ENCODE peak calls at places on chromosomes 6 and 20, in five cellular contexts. One of them, this sample, is unnamed.

GRCh38 chr6:129844118-129844891 is 16.8 kb downstream of the TMEM244 start:
- DNase-seq in heart left ventricle: no peak
- DNase-seq in A549: no peak
- DNase-seq in transverse colon: no peak
- DNase-seq in gastrocnemius medialis: no peak
- DNase-seq in this sample: peak

GRCh38 chr6:14863896-14864850 is 381.7 kb upstream of the JARID2 start:
- DNase-seq in gastrocnemius medialis: no peak
- DNase-seq in transverse colon: no peak
- DNase-seq in heart left ventricle: no peak
- DNase-seq in A549: no peak
- DNase-seq in this sample: no peak

GRCh38 chr6:18371010-18371409 is 16.1 kb upstream of the RNF144B start:
- DNase-seq in heart left ventricle: no peak
- DNase-seq in A549: no peak
- DNase-seq in gastrocnemius medialis: no peak
- DNase-seq in transverse colon: no peak
- DNase-seq in this sample: no peak

GRCh38 chr20:53081916-53082863 is 110.0 kb downstream of the TSHZ2 start:
- DNase-seq in heart left ventricle: no peak
- DNase-seq in gastrocnemius medialis: no peak
- DNase-seq in transverse colon: no peak
- DNase-seq in A549: no peak
- DNase-seq in this sample: no peak

GRCh38 chr6:13484138-13484708 is 3.2 kb downstream of the GFOD1 start:
- DNase-seq in gastrocnemius medialis: no peak
- DNase-seq in heart left ventricle: no peak
- DNase-seq in transverse colon: no peak
- DNase-seq in A549: no peak
- DNase-seq in this sample: no peak

GRCh38 chr6:7166410-7167293 is 58.9 kb downstream of the RREB1 start:
- DNase-seq in A549: no peak
- DNase-seq in heart left ventricle: no peak
- DNase-seq in transverse colon: peak
- DNase-seq in gastrocnemius medialis: no peak
- DNase-seq in this sample: no peak

GRCh38 chr6:72182337-72183246 is 296.2 kb downstream of the RIMS1 start:
- DNase-seq in gastrocnemius medialis: no peak
- DNase-seq in heart left ventricle: no peak
- DNase-seq in transverse colon: peak
- DNase-seq in A549: peak
- DNase-seq in this sample: no peak

GRCh38 chr20:1783245-1783644 is 112.0 kb upstream of the SIRPA start:
- DNase-seq in heart left ventricle: no peak
- DNase-seq in transverse colon: no peak
- DNase-seq in A549: no peak
- DNase-seq in gastrocnemius medialis: no peak
- DNase-seq in this sample: no peak

GRCh38 chr6:17640477-17640917 is 40.4 kb downstream of the FAM8A1 start:
- DNase-seq in transverse colon: no peak
- DNase-seq in gastrocnemius medialis: no peak
- DNase-seq in heart left ventricle: no peak
- DNase-seq in A549: peak
- DNase-seq in this sample: no peak

DNA sequence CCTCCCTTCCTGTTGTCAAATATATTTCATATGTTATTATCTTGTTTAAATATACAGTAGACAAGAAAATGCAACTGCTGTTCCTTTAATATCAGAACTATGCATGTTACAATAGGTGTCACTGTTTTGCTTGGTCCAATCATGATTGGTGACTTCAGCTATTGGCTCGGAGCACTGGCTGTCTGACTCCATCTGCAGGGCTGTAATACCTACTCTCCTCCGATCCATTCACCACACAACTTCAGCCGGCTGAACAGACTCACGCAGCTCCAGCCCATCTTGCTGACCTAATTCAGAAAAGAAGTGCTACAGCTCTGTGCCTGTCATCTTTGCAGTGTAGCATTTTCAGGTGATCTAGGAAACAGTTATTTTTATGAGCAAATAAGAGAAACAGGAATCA is at the start of gene BTBD3:
- DNase-seq in A549: no peak
- DNase-seq in heart left ventricle: peak
- DNase-seq in transverse colon: peak
- DNase-seq in gastrocnemius medialis: peak
- DNase-seq in this sample: no peak
- TF ChIP-seq POLR2A in A549: no peak
- TF ChIP-seq POLR2A in heart left ventricle: no peak
- TF ChIP-seq POLR2A in transverse colon: peak
- TF ChIP-seq POLR2A in gastrocnemius medialis: no peak
- TF ChIP-seq POLR2A in this sample: no peak

GRCh38 chr6:89819336-89820130 is at the start of gene MDN1:
- DNase-seq in gastrocnemius medialis: peak
- DNase-seq in A549: peak
- DNase-seq in transverse colon: peak
- DNase-seq in heart left ventricle: peak
- DNase-seq in this sample: peak
- TF ChIP-seq POLR2A in gastrocnemius medialis: peak
- TF ChIP-seq POLR2A in A549: peak
- TF ChIP-seq POLR2A in transverse colon: peak
- TF ChIP-seq POLR2A in heart left ventricle: no peak
- TF ChIP-seq POLR2A in this sample: peak

GRCh38 chr20:33654680-33655161 is 7.4 kb upstream of the C20orf144 start:
- DNase-seq in A549: no peak
- DNase-seq in transverse colon: no peak
- DNase-seq in gastrocnemius medialis: no peak
- DNase-seq in heart left ventricle: no peak
- DNase-seq in this sample: no peak

GRCh38 chr20:33655164-33655563 is 7.0 kb upstream of the C20orf144 start:
- DNase-seq in A549: no peak
- DNase-seq in transverse colon: no peak
- DNase-seq in heart left ventricle: no peak
- DNase-seq in gastrocnemius medialis: no peak
- DNase-seq in this sample: no peak

GRCh38 chr20:33657704-33658095 is 4.4 kb upstream of the C20orf144 start:
- DNase-seq in heart left ventricle: no peak
- DNase-seq in transverse colon: no peak
- DNase-seq in gastrocnemius medialis: no peak
- DNase-seq in A549: no peak
- DNase-seq in this sample: no peak

GRCh38 chr20:33656783-33657703 is 5.1 kb upstream of the C20orf144 start:
- DNase-seq in heart left ventricle: no peak
- DNase-seq in transverse colon: no peak
- DNase-seq in gastrocnemius medialis: no peak
- DNase-seq in A549: no peak
- DNase-seq in this sample: no peak

DNA sequence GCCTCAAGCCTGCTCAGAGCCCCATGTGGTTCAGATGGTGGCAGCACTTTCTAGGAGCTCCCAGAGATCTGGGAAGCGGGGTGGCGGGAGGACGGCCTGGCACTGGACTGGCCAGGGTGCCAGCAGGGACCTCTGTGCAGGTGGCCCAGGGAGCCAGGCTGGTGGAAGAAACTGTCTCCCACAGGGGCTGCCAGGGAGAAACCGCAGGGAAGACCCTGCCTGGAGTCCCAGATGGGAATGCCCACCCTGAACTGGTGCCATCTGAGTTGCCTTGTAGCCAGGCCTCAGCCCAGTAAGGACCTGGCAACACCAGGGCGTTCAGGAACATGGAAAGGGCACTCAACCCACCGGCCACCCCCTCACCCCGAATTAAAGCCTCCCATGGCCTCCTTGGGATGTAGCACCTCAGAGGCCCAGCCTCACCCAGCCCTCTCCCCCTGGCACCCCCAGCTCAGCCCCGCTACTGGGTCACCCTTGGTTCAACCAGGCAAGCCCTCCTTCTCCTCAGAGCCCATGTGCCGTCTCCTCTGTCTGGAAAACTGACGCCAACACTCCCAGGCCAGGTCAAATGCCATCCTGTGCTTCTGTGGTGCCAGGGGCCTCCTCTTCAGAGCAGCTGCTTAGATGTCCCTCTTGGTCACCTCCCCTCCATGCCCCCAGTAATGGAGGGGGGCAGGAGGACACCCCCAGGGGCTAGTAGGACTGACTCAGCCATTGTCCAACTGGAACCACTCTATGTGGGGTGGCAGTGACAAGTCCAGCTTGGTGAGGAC is 5.9 kb upstream of the C20orf144 start:
- DNase-seq in transverse colon: no peak
- DNase-seq in gastrocnemius medialis: no peak
- DNase-seq in heart left ventricle: no peak
- DNase-seq in A549: no peak
- DNase-seq in this sample: no peak
- TF ChIP-seq POLR2A in transverse colon: no peak
- TF ChIP-seq POLR2A in gastrocnemius medialis: no peak
- TF ChIP-seq POLR2A in heart left ventricle: no peak
- TF ChIP-seq POLR2A in A549: no peak
- TF ChIP-seq POLR2A in this sample: peak

DNA sequence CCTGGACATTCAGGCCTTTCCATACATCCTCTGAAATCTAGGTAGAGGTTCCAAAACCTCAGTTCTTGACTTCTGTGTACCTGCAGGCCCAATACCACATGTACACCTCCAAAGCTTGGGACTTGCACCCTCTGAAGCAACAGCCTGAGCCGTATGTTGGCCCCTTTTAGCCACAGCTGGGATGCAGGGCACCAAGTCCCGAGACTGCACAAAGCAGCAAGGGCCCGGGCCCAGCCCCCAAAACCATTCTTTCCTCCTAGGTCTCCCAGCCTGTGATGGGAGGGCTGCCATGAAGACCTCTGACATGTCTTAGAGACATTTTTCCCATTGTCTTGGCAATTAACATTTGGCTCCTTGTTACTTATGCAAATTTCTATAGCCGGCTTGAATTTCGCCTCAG is 107.4 kb upstream of the FRMD1 start:
- DNase-seq in heart left ventricle: no peak
- DNase-seq in transverse colon: no peak
- DNase-seq in gastrocnemius medialis: no peak
- DNase-seq in A549: no peak
- DNase-seq in this sample: no peak
- TF ChIP-seq POLR2A in heart left ventricle: no peak
- TF ChIP-seq POLR2A in transverse colon: no peak
- TF ChIP-seq POLR2A in gastrocnemius medialis: no peak
- TF ChIP-seq POLR2A in A549: no peak
- TF ChIP-seq POLR2A in this sample: no peak

GRCh38 chr6:35727206-35727934 is 9.5 kb upstream of the ARMC12 start:
- DNase-seq in heart left ventricle: peak
- DNase-seq in gastrocnemius medialis: peak
- DNase-seq in A549: peak
- DNase-seq in transverse colon: peak
- DNase-seq in this sample: peak
- TF ChIP-seq POLR2A in heart left ventricle: no peak
- TF ChIP-seq POLR2A in gastrocnemius medialis: no peak
- TF ChIP-seq POLR2A in A549: no peak
- TF ChIP-seq POLR2A in transverse colon: no peak
- TF ChIP-seq POLR2A in this sample: no peak

GRCh38 chr20:32357869-32358631 is at the start of gene ASXL1:
- DNase-seq in heart left ventricle: peak
- DNase-seq in gastrocnemius medialis: peak
- DNase-seq in transverse colon: peak
- DNase-seq in A549: peak
- DNase-seq in this sample: peak
- TF ChIP-seq POLR2A in heart left ventricle: no peak
- TF ChIP-seq POLR2A in gastrocnemius medialis: peak
- TF ChIP-seq POLR2A in transverse colon: peak
- TF ChIP-seq POLR2A in A549: peak
- TF ChIP-seq POLR2A in this sample: peak

GRCh38 chr20:44217342-44218092 is 6.9 kb upstream of the OSER1 start:
- DNase-seq in transverse colon: peak
- DNase-seq in A549: peak
- DNase-seq in gastrocnemius medialis: peak
- DNase-seq in heart left ventricle: peak
- DNase-seq in this sample: peak

GRCh38 chr20:44211177-44212039 is 837 bp upstream of the OSER1 start:
- DNase-seq in A549: no peak
- DNase-seq in heart left ventricle: no peak
- DNase-seq in gastrocnemius medialis: peak
- DNase-seq in transverse colon: peak
- DNase-seq in this sample: no peak

GRCh38 chr20:44218441-44218840 is 7.9 kb upstream of the OSER1 start:
- DNase-seq in A549: no peak
- DNase-seq in heart left ventricle: no peak
- DNase-seq in gastrocnemius medialis: no peak
- DNase-seq in transverse colon: no peak
- DNase-seq in this sample: no peak

GRCh38 chr20:44212792-44213191 is 2.2 kb upstream of the OSER1 start:
- DNase-seq in heart left ventricle: no peak
- DNase-seq in transverse colon: no peak
- DNase-seq in A549: no peak
- DNase-seq in gastrocnemius medialis: no peak
- DNase-seq in this sample: no peak

GRCh38 chr20:44215125-44215524 is 4.6 kb upstream of the OSER1 start:
- DNase-seq in transverse colon: peak
- DNase-seq in heart left ventricle: peak
- DNase-seq in gastrocnemius medialis: peak
- DNase-seq in A549: peak
- DNase-seq in this sample: no peak
- TF ChIP-seq POLR2A in transverse colon: no peak
- TF ChIP-seq POLR2A in heart left ventricle: no peak
- TF ChIP-seq POLR2A in gastrocnemius medialis: no peak
- TF ChIP-seq POLR2A in A549: no peak
- TF ChIP-seq POLR2A in this sample: no peak